ENCODE peak calls at places on chromosomes 2 and 18, in eight cellular contexts. H is AG08396, T is iris pigment epithelial cell, M is GM20000, E is non-pigmented ciliary epithelial cell, B is HAP-1, P is WTC11, Y is sciatic nerve. G is an unnamed sample.

GRCh38 chr2:164103271-164103670 is 367.5 kb upstream of the FIGN start:
- DNase-seq in H (no peak), T (no peak), M (no peak), E (no peak), B (no peak), P (peak), Y (no peak), G (no peak)

GRCh38 chr2:43323810-43324588 is 97.6 kb upstream of the ZFP36L2 start:
- DNase-seq in H (no peak), T (no peak), M (no peak), E (no peak), B (no peak), P (no peak), Y (peak), G (no peak)

GRCh38 chr18:22703883-22704626 is 229.1 kb upstream of the RBBP8 start:
- DNase-seq in H (peak), T (peak), M (peak), E (no peak), B (peak), P (no peak), Y (no peak), G (peak)

GRCh38 chr2:165675551-165675968 is 118.5 kb downstream of the GALNT3 start:
- DNase-seq in H (no peak), T (peak), M (no peak), E (peak), B (no peak), P (no peak), Y (no peak), G (no peak)

GRCh38 chr2:1625281-1626001 is 118.9 kb downstream of the PXDN start:
- DNase-seq in H (no peak), T (peak), M (no peak), E (peak), B (no peak), P (peak), Y (no peak), G (no peak)

GRCh38 chr2:238916176-238916874 is 68.4 kb downstream of the TWIST2 start:
- DNase-seq in H (no peak), T (no peak), M (no peak), E (no peak), B (no peak), P (no peak), Y (peak), G (no peak)

GRCh38 chr2:150548527-150548926 is 61.1 kb upstream of the RND3 start:
- DNase-seq in H (peak), T (peak), M (no peak), E (no peak), B (peak), P (peak), Y (no peak), G (no peak)

GRCh38 chr2:239193426-239193825 is 207.4 kb downstream of the HDAC4 start:
- DNase-seq in H (no peak), T (no peak), M (no peak), E (no peak), B (no peak), P (no peak), Y (peak), G (no peak)

GRCh38 chr2:38581193-38582147 is 21.3 kb downstream of the HNRNPLL start:
- DNase-seq in H (peak), T (peak), M (peak), E (peak), B (peak), P (peak), Y (no peak), G (peak)

GRCh38 chr18:31065036-31065773 is 22.7 kb upstream of the DSC3 start:
- DNase-seq in H (no peak), T (no peak), M (no peak), E (no peak), B (no peak), P (no peak), Y (no peak), G (no peak)

GRCh38 chr2:188833331-188833730 is 140.8 kb upstream of the COL3A1 start:
- DNase-seq in H (no peak), T (no peak), M (no peak), E (no peak), B (no peak), P (no peak), Y (no peak), G (no peak)